ENCODE peak calls at places on chromosomes 3 and 15, in five cellular contexts. One of them, this sample, is unnamed.

GRCh38 chr3:43286886-43287301 is 554 bp downstream of the SNRK start:
- DNase-seq in ovary: no peak
- DNase-seq in kidney: no peak
- DNase-seq in PC-9: no peak
- DNase-seq in psoas muscle: no peak
- DNase-seq in this sample: peak; percentile 40

GRCh38 chr3:152302521-152303021 is 33.8 kb downstream of the MBNL1 start:
- DNase-seq in ovary: peak; percentile 77
- DNase-seq in kidney: no peak
- DNase-seq in PC-9: no peak
- DNase-seq in psoas muscle: peak; percentile 40
- DNase-seq in this sample: no peak

GRCh38 chr3:17583530-17583929 is 158.9 kb downstream of the TBC1D5 start:
- DNase-seq in ovary: no peak
- DNase-seq in kidney: no peak
- DNase-seq in PC-9: no peak
- DNase-seq in psoas muscle: no peak
- DNase-seq in this sample: no peak

GRCh38 chr3:52846427-52846983 is 11.7 kb upstream of the MUSTN1 start:
- DNase-seq in ovary: no peak
- DNase-seq in kidney: peak; percentile 25
- DNase-seq in PC-9: no peak
- DNase-seq in psoas muscle: no peak
- DNase-seq in this sample: no peak

GRCh38 chr3:31011383-31011782 is 116.9 kb upstream of the GADL1 start:
- DNase-seq in ovary: no peak
- DNase-seq in kidney: no peak
- DNase-seq in PC-9: no peak
- DNase-seq in psoas muscle: no peak
- DNase-seq in this sample: no peak

GRCh38 chr3:122451371-122451770 is 35.5 kb upstream of the WDR5B start:
- DNase-seq in ovary: no peak
- DNase-seq in kidney: no peak
- DNase-seq in PC-9: no peak
- DNase-seq in psoas muscle: no peak
- DNase-seq in this sample: no peak

GRCh38 chr3:128312271-128312670 is 154.4 kb downstream of the DNAJB8 start:
- DNase-seq in ovary: no peak
- DNase-seq in kidney: no peak
- DNase-seq in PC-9: no peak
- DNase-seq in psoas muscle: no peak
- DNase-seq in this sample: no peak

GRCh38 chr3:8969246-8969645 is 6.0 kb upstream of the RAD18 start:
- DNase-seq in ovary: no peak
- DNase-seq in kidney: no peak
- DNase-seq in PC-9: no peak
- DNase-seq in psoas muscle: no peak
- DNase-seq in this sample: no peak

GRCh38 chr3:165389064-165389463 is 192.9 kb upstream of the SLITRK3 start:
- DNase-seq in ovary: no peak
- DNase-seq in kidney: no peak
- DNase-seq in PC-9: no peak
- DNase-seq in psoas muscle: no peak
- DNase-seq in this sample: no peak

GRCh38 chr3:138367912-138368311 is 19.5 kb downstream of the MRAS start:
- DNase-seq in ovary: peak; percentile 73
- DNase-seq in kidney: peak; percentile 86
- DNase-seq in PC-9: no peak
- DNase-seq in psoas muscle: peak; percentile 58
- DNase-seq in this sample: no peak

GRCh38 chr3:32818431-32819085 is 761 bp downstream of the TRIM71 start:
- DNase-seq in ovary: no peak
- DNase-seq in kidney: no peak
- DNase-seq in PC-9: no peak
- DNase-seq in psoas muscle: no peak
- DNase-seq in this sample: no peak

GRCh38 chr15:89714775-89715174 is 24.2 kb downstream of the WDR93 start:
- DNase-seq in ovary: no peak
- DNase-seq in kidney: no peak
- DNase-seq in PC-9: no peak
- DNase-seq in psoas muscle: no peak
- DNase-seq in this sample: no peak

GRCh38 chr15:33985287-33985686 is 17.0 kb downstream of the CHRM5 start:
- DNase-seq in ovary: no peak
- DNase-seq in kidney: no peak
- DNase-seq in PC-9: no peak
- DNase-seq in psoas muscle: no peak
- DNase-seq in this sample: no peak

GRCh38 chr3:119778176-119778575 is 3.7 kb upstream of the NR1I2 start:
- DNase-seq in ovary: no peak
- DNase-seq in kidney: no peak
- DNase-seq in PC-9: no peak
- DNase-seq in psoas muscle: no peak
- DNase-seq in this sample: no peak

GRCh38 chr3:178417736-178418135 is 118.5 kb upstream of the KCNMB2 start:
- DNase-seq in ovary: no peak
- DNase-seq in kidney: no peak
- DNase-seq in PC-9: no peak
- DNase-seq in psoas muscle: no peak
- DNase-seq in this sample: no peak

GRCh38 chr15:69751575-69751974 is 299.0 kb downstream of the RPLP1 start:
- DNase-seq in ovary: no peak
- DNase-seq in kidney: no peak
- DNase-seq in PC-9: no peak
- DNase-seq in psoas muscle: no peak
- DNase-seq in this sample: no peak

GRCh38 chr3:34394978-34395748 is 596.7 kb downstream of the PDCD6IP start:
- DNase-seq in ovary: no peak
- DNase-seq in kidney: no peak
- DNase-seq in PC-9: no peak
- DNase-seq in psoas muscle: no peak
- DNase-seq in this sample: no peak

GRCh38 chr3:126851934-126852333 is 131.0 kb upstream of the PLXNA1 start:
- DNase-seq in ovary: no peak
- DNase-seq in kidney: no peak
- DNase-seq in PC-9: no peak
- DNase-seq in psoas muscle: no peak
- DNase-seq in this sample: no peak

GRCh38 chr3:1079641-1080040 is 13.2 kb upstream of the CNTN6 start:
- DNase-seq in ovary: no peak
- DNase-seq in kidney: no peak
- DNase-seq in PC-9: no peak
- DNase-seq in psoas muscle: no peak
- DNase-seq in this sample: no peak

GRCh38 chr15:101348643-101349496 is 53.8 kb upstream of the SNRPA1 start:
- DNase-seq in ovary: no peak
- DNase-seq in kidney: peak; percentile 86
- DNase-seq in PC-9: peak; percentile 83
- DNase-seq in psoas muscle: no peak
- DNase-seq in this sample: no peak

GRCh38 chr15:84840255-84840654 is 23.1 kb downstream of the ALPK3 start:
- DNase-seq in ovary: no peak
- DNase-seq in kidney: no peak
- DNase-seq in PC-9: no peak
- DNase-seq in psoas muscle: no peak
- DNase-seq in this sample: no peak

GRCh38 chr3:39463269-39463668 is 4.2 kb upstream of the MOBP start:
- DNase-seq in ovary: no peak
- DNase-seq in kidney: no peak
- DNase-seq in PC-9: no peak
- DNase-seq in psoas muscle: no peak
- DNase-seq in this sample: no peak

GRCh38 chr15:53808058-53808703 is 48.7 kb upstream of the WDR72 start:
- DNase-seq in ovary: no peak
- DNase-seq in kidney: no peak
- DNase-seq in PC-9: no peak
- DNase-seq in psoas muscle: no peak
- DNase-seq in this sample: peak; percentile 16

GRCh38 chr15:68434021-68434420 is 2.1 kb upstream of the ITGA11 start:
- DNase-seq in ovary: no peak
- DNase-seq in kidney: peak; percentile 20
- DNase-seq in PC-9: no peak
- DNase-seq in psoas muscle: no peak
- DNase-seq in this sample: no peak

GRCh38 chr3:110646496-110646895 is 425.1 kb upstream of the NECTIN3 start:
- DNase-seq in ovary: no peak
- DNase-seq in kidney: no peak
- DNase-seq in PC-9: no peak
- DNase-seq in psoas muscle: no peak
- DNase-seq in this sample: no peak

GRCh38 chr3:9198805-9199386 is 50.5 kb downstream of the SRGAP3 start:
- DNase-seq in ovary: no peak
- DNase-seq in kidney: no peak
- DNase-seq in PC-9: no peak
- DNase-seq in psoas muscle: no peak
- DNase-seq in this sample: no peak

GRCh38 chr3:159340877-159341500 is 539.1 kb downstream of the MFSD1 start:
- DNase-seq in ovary: no peak
- DNase-seq in kidney: no peak
- DNase-seq in PC-9: no peak
- DNase-seq in psoas muscle: no peak
- DNase-seq in this sample: no peak

GRCh38 chr15:101026686-101027272 is 107.6 kb downstream of the LRRK1 start:
- DNase-seq in ovary: peak; percentile 42
- DNase-seq in kidney: peak; percentile 61
- DNase-seq in PC-9: no peak
- DNase-seq in psoas muscle: no peak
- DNase-seq in this sample: no peak

GRCh38 chr15:28027714-28028076 is 71.4 kb downstream of the OCA2 start:
- DNase-seq in ovary: no peak
- DNase-seq in kidney: no peak
- DNase-seq in PC-9: no peak
- DNase-seq in psoas muscle: no peak
- DNase-seq in this sample: no peak
- TF ChIP-seq CTCF in ovary: no peak
- TF ChIP-seq CTCF in kidney: no peak
- TF ChIP-seq CTCF in PC-9: no peak
- TF ChIP-seq CTCF in psoas muscle: no peak
- TF ChIP-seq CTCF in this sample: no peak

DNA sequence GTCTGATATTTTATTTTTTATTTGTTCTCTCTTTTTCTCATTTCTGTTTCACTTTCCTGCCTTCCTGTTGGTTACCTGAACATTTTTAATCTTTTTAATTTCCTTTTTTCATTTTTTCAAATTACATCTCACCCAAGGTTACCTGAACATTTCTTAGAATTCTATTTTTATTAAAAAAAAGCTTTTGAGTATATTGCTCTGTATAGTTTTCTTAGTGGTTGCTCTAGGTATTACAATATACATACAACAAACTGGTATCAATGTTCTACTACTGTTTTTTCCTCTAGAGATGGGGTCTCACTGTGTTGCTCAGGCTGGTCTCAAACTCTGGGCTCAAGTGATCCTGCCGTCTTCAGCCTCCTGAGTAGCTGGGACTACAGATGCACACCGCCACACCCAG is 79.4 kb downstream of the DHX30 start:
- DNase-seq in ovary: no peak
- DNase-seq in kidney: no peak
- DNase-seq in PC-9: no peak
- DNase-seq in psoas muscle: no peak
- DNase-seq in this sample: no peak
- TF ChIP-seq CTCF in ovary: no peak
- TF ChIP-seq CTCF in kidney: no peak
- TF ChIP-seq CTCF in PC-9: peak; percentile 29
- TF ChIP-seq CTCF in psoas muscle: no peak
- TF ChIP-seq CTCF in this sample: no peak

GRCh38 chr3:5017953-5018531 is 38.8 kb downstream of the BHLHE40 start:
- DNase-seq in ovary: peak; percentile 47
- DNase-seq in kidney: no peak
- DNase-seq in PC-9: peak; percentile 66
- DNase-seq in psoas muscle: peak; percentile 80
- DNase-seq in this sample: no peak
- TF ChIP-seq CTCF in ovary: no peak
- TF ChIP-seq CTCF in kidney: no peak
- TF ChIP-seq CTCF in PC-9: no peak
- TF ChIP-seq CTCF in psoas muscle: no peak
- TF ChIP-seq CTCF in this sample: no peak

DNA sequence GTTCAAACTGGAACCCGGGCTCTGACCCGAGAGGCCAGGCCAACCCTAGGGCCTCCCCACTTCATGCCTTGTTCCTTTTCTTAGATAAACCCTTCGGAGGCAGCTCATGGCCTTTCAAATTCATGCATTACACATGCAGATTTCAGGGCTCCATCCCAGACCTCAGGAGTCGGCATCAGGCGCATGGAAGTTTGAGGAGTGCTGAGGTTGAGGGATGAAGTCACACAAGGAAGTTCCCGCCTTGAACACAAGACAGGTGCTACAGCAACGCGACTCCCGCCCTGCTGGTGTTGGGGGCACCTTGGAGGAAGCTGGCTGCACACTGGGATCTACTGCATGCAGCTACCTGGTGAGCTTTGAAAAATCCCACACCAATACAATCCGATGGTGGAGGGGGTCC is 245.2 kb upstream of the LYSMD4 start:
- DNase-seq in ovary: no peak
- DNase-seq in kidney: peak; percentile 45
- DNase-seq in PC-9: no peak
- DNase-seq in psoas muscle: no peak
- DNase-seq in this sample: no peak
- TF ChIP-seq CTCF in ovary: no peak
- TF ChIP-seq CTCF in kidney: no peak
- TF ChIP-seq CTCF in PC-9: no peak
- TF ChIP-seq CTCF in psoas muscle: no peak
- TF ChIP-seq CTCF in this sample: no peak